ENCODE peak calls at places on chromosomes 5 and 9, in five cellular contexts. L, W, F, M and Z are unnamed samples.

GRCh38 chr5:97923997-97924396 is 741.0 kb upstream of the RIOK2 start:
- DNase-seq in L (no peak), W (no peak), F (no peak), M (no peak), Z (no peak)

GRCh38 chr5:157874861-157875260 is 15.9 kb upstream of the CLINT1 start:
- DNase-seq in L (no peak), W (no peak), F (no peak), M (no peak), Z (no peak)

GRCh38 chr5:43701227-43701626 is 98.2 kb downstream of the NNT start:
- DNase-seq in L (no peak), W (no peak), F (no peak), M (no peak), Z (no peak)

GRCh38 chr5:72767289-72768010 is 49.0 kb upstream of the TNPO1 start:
- DNase-seq in L (no peak), W (peak; percentile 18), F (no peak), M (no peak), Z (no peak)

GRCh38 chr5:115831163-115831768 is 10.1 kb downstream of the ATG12 start:
- DNase-seq in L (no peak), W (peak; percentile 55), F (no peak), M (no peak), Z (peak; percentile 61)

GRCh38 chr5:76325876-76326491 is 77.1 kb upstream of the IQGAP2 start:
- DNase-seq in L (peak; percentile 31), W (no peak), F (no peak), M (no peak), Z (no peak)

GRCh38 chr9:98851730-98852462 is 44.4 kb downstream of the GALNT12 start:
- DNase-seq in L (no peak), W (no peak), F (no peak), M (no peak), Z (no peak)

GRCh38 chr9:124284237-124284831 is 26.6 kb downstream of the NEK6 start:
- DNase-seq in L (peak; percentile 78), W (no peak), F (no peak), M (no peak), Z (peak; percentile 49)

GRCh38 chr9:133964463-133964862 is 27.7 kb downstream of the VAV2 start:
- DNase-seq in L (no peak), W (no peak), F (no peak), M (no peak), Z (no peak)

GRCh38 chr9:115883467-115884329 is 269.9 kb upstream of the PAPPA start:
- DNase-seq in L (peak; percentile 19), W (peak; percentile 68), F (no peak), M (no peak), Z (peak; percentile 66)

GRCh38 chr5:157947156-157947555 is 88.2 kb upstream of the CLINT1 start:
- DNase-seq in L (no peak), W (no peak), F (no peak), M (no peak), Z (no peak)

GRCh38 chr9:110975969-110976368 is 62.3 kb downstream of the LPAR1 start:
- DNase-seq in L (no peak), W (peak; percentile 42), F (no peak), M (no peak), Z (peak; percentile 67)

GRCh38 chr5:31470608-31471007 is 61.3 kb downstream of the DROSHA start:
- DNase-seq in L (peak; percentile 68), W (peak; percentile 49), F (no peak), M (no peak), Z (peak; percentile 69)

GRCh38 chr9:104009853-104010252 is 84.3 kb upstream of the SMC2 start:
- DNase-seq in L (no peak), W (peak; percentile 15), F (no peak), M (no peak), Z (no peak)

GRCh38 chr5:56827043-56827442 is 11.7 kb downstream of the MAP3K1 start:
- DNase-seq in L (no peak), W (no peak), F (no peak), M (no peak), Z (no peak)

GRCh38 chr9:120989065-120989464 is 61.0 kb downstream of the C5 start:
- DNase-seq in L (no peak), W (no peak), F (no peak), M (no peak), Z (no peak)

GRCh38 chr9:81083062-81083461 is 606.3 kb downstream of the TLE1 start:
- DNase-seq in L (no peak), W (peak; percentile 4), F (no peak), M (no peak), Z (no peak)
- TF ChIP-seq CTCF in L (no peak), W (peak; percentile 41), F (peak; percentile 4), M (no peak), Z (peak; percentile 8)

GRCh38 chr9:92719028-92719647 is 45.5 kb downstream of the BICD2 start:
- DNase-seq in L (no peak), W (no peak), F (peak; percentile 33), M (peak; percentile 32), Z (no peak)

GRCh38 chr9:92716557-92716956 is 46.6 kb upstream of the IPPK start:
- DNase-seq in L (peak; percentile 68), W (peak; percentile 46), F (peak; percentile 100), M (peak; percentile 78), Z (peak; percentile 46)

GRCh38 chr9:92720209-92720765 is 44.3 kb downstream of the BICD2 start:
- DNase-seq in L (no peak), W (no peak), F (peak; percentile 17), M (no peak), Z (no peak)

GRCh38 chr9:92717201-92718085 is 47.2 kb downstream of the BICD2 start:
- DNase-seq in L (no peak), W (no peak), F (peak; percentile 35), M (peak; percentile 34), Z (no peak)

GRCh38 chr9:92718086-92719001 is 46.3 kb downstream of the BICD2 start:
- DNase-seq in L (no peak), W (no peak), F (peak; percentile 40), M (peak; percentile 33), Z (no peak)
- H3K4me3 ChIP-seq in L (no peak overlapping the region), W (no peak overlapping the region), F (no peak overlapping the region), M (no peak overlapping the region), Z (no peak overlapping the region)

GRCh38 chr9:96453625-96454024 is 3.7 kb downstream of the HABP4 start:
- DNase-seq in L (no peak), W (peak; percentile 78), F (no peak), M (no peak), Z (peak; percentile 77)
- TF ChIP-seq CTCF in L (peak; percentile 24), W (peak; percentile 64), F (no peak), M (no peak), Z (peak; percentile 87)

GRCh38 chr9:130451509-130452388 is 7.0 kb downstream of the ASS1 start:
- DNase-seq in L (peak; percentile 94), W (peak; percentile 98), F (peak; percentile 89), M (peak; percentile 98), Z (peak; percentile 97)
- H3K4me3 ChIP-seq in L (no peak overlapping the region), W (no peak overlapping the region), F (no peak overlapping the region), M (no peak overlapping the region), Z (no peak overlapping the region)

GRCh38 chr5:119746984-119747383 is 117.6 kb downstream of the FAM170A start:
- DNase-seq in L (no peak), W (no peak), F (no peak), M (no peak), Z (no peak)

GRCh38 chr5:119745976-119746375 is 116.6 kb downstream of the FAM170A start:
- DNase-seq in L (no peak), W (no peak), F (no peak), M (no peak), Z (no peak)

GRCh38 chr5:119742311-119742710 is 113.0 kb downstream of the FAM170A start:
- DNase-seq in L (no peak), W (no peak), F (no peak), M (no peak), Z (no peak)

DNA sequence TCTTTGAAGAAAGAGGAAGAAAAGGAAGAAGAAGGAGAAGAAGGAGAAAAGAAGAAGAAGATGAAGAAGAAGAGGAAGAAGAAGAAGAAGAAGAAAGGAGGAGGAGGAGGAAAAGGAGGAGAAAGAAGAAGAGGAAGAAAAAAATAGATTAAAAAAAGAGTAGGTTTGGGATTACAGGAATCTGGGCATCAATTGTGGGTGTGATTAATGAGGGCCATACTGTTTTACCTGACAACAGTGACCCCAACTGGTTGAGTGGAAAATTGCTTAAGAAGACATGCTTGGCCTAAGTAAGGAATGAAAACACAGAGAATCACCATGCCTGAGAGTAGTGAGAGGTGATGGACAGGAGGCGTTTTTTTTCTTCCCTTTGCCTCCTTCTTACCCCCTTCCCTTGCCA is 114.6 kb downstream of the FAM170A start:
- DNase-seq in L (no peak), W (peak; percentile 41), F (no peak), M (no peak), Z (peak; percentile 40)
- TF ChIP-seq CTCF in L (no peak), W (peak; percentile 30), F (no peak), M (no peak), Z (peak; percentile 31)